ENCODE peak calls at places on chromosomes 13 and 19, in nine cellular contexts. One of them, this sample, is unnamed.

GRCh38 chr13:77946522-77946921 is 27.9 kb upstream of the EDNRB start:
- DNase-seq in RKO: no peak
- DNase-seq in left cardiac atrium: no peak
- DNase-seq in stimulated activated CD4-positive, alpha-beta T cell treated with anti-CD3 and anti-CD28 coated beads, Interleukin-1b, Interleukin-23, amount 100 ng/mL, for 24 hours: no peak
- DNase-seq in epithelial cell of prostate: no peak
- DNase-seq in HT-29: no peak
- DNase-seq in GM23338: no peak
- DNase-seq in aorta: no peak
- DNase-seq in stomach: no peak
- DNase-seq in this sample: no peak

GRCh38 chr13:50125556-50126377 is 110.5 kb downstream of the KCNRG start:
- DNase-seq in HT-29: peak; percentile 92
- DNase-seq in stomach: peak; percentile 97
- DNase-seq in left cardiac atrium: peak; percentile 92
- DNase-seq in stimulated activated CD4-positive, alpha-beta T cell treated with anti-CD3 and anti-CD28 coated beads, Interleukin-1b, Interleukin-23, amount 100 ng/mL, for 24 hours: peak; percentile 71
- DNase-seq in RKO: peak; percentile 86
- DNase-seq in aorta: peak; percentile 98
- DNase-seq in epithelial cell of prostate: peak; percentile 33
- DNase-seq in GM23338: peak; percentile 91
- DNase-seq in this sample: peak; percentile 76

GRCh38 chr19:49916839-49917733 is 11.9 kb upstream of the ATF5 start:
- DNase-seq in stimulated activated CD4-positive, alpha-beta T cell treated with anti-CD3 and anti-CD28 coated beads, Interleukin-1b, Interleukin-23, amount 100 ng/mL, for 24 hours: no peak
- DNase-seq in GM23338: peak; percentile 66
- DNase-seq in HT-29: no peak
- DNase-seq in stomach: no peak
- DNase-seq in aorta: no peak
- DNase-seq in RKO: no peak
- DNase-seq in epithelial cell of prostate: no peak
- DNase-seq in left cardiac atrium: no peak
- DNase-seq in this sample: no peak

GRCh38 chr13:35512271-35512920 is 35.9 kb upstream of the MAB21L1 start:
- DNase-seq in stimulated activated CD4-positive, alpha-beta T cell treated with anti-CD3 and anti-CD28 coated beads, Interleukin-1b, Interleukin-23, amount 100 ng/mL, for 24 hours: no peak
- DNase-seq in epithelial cell of prostate: peak; percentile 55
- DNase-seq in HT-29: no peak
- DNase-seq in RKO: peak; percentile 35
- DNase-seq in GM23338: no peak
- DNase-seq in left cardiac atrium: no peak
- DNase-seq in stomach: no peak
- DNase-seq in aorta: no peak
- DNase-seq in this sample: no peak

GRCh38 chr13:109148243-109148642 is 518.8 kb downstream of the MYO16 start:
- DNase-seq in stomach: no peak
- DNase-seq in left cardiac atrium: no peak
- DNase-seq in stimulated activated CD4-positive, alpha-beta T cell treated with anti-CD3 and anti-CD28 coated beads, Interleukin-1b, Interleukin-23, amount 100 ng/mL, for 24 hours: no peak
- DNase-seq in aorta: no peak
- DNase-seq in RKO: no peak
- DNase-seq in HT-29: no peak
- DNase-seq in GM23338: no peak
- DNase-seq in epithelial cell of prostate: no peak
- DNase-seq in this sample: no peak

GRCh38 chr13:112686364-112686763 is 3.5 kb upstream of the ATP11A start:
- DNase-seq in left cardiac atrium: no peak
- DNase-seq in RKO: no peak
- DNase-seq in epithelial cell of prostate: no peak
- DNase-seq in stimulated activated CD4-positive, alpha-beta T cell treated with anti-CD3 and anti-CD28 coated beads, Interleukin-1b, Interleukin-23, amount 100 ng/mL, for 24 hours: no peak
- DNase-seq in GM23338: no peak
- DNase-seq in aorta: peak; percentile 32
- DNase-seq in stomach: no peak
- DNase-seq in HT-29: no peak
- DNase-seq in this sample: no peak

GRCh38 chr13:35164324-35164932 is 222.4 kb downstream of the NBEA start:
- DNase-seq in epithelial cell of prostate: no peak
- DNase-seq in stomach: no peak
- DNase-seq in aorta: no peak
- DNase-seq in GM23338: peak; percentile 76
- DNase-seq in left cardiac atrium: no peak
- DNase-seq in RKO: peak; percentile 74
- DNase-seq in stimulated activated CD4-positive, alpha-beta T cell treated with anti-CD3 and anti-CD28 coated beads, Interleukin-1b, Interleukin-23, amount 100 ng/mL, for 24 hours: no peak
- DNase-seq in HT-29: peak; percentile 65
- DNase-seq in this sample: no peak

GRCh38 chr19:1725100-1726064 is 27.9 kb upstream of the ONECUT3 start:
- DNase-seq in epithelial cell of prostate: no peak
- DNase-seq in RKO: peak; percentile 45
- DNase-seq in left cardiac atrium: peak; percentile 57
- DNase-seq in stimulated activated CD4-positive, alpha-beta T cell treated with anti-CD3 and anti-CD28 coated beads, Interleukin-1b, Interleukin-23, amount 100 ng/mL, for 24 hours: peak; percentile 38
- DNase-seq in HT-29: peak; percentile 22
- DNase-seq in GM23338: peak; percentile 89
- DNase-seq in aorta: no peak
- DNase-seq in stomach: peak; percentile 65
- DNase-seq in this sample: peak; percentile 75

GRCh38 chr13:101773062-101773461 is 320.6 kb downstream of the ITGBL1 start:
- DNase-seq in aorta: no peak
- DNase-seq in GM23338: no peak
- DNase-seq in stimulated activated CD4-positive, alpha-beta T cell treated with anti-CD3 and anti-CD28 coated beads, Interleukin-1b, Interleukin-23, amount 100 ng/mL, for 24 hours: no peak
- DNase-seq in epithelial cell of prostate: no peak
- DNase-seq in stomach: no peak
- DNase-seq in RKO: no peak
- DNase-seq in HT-29: no peak
- DNase-seq in left cardiac atrium: no peak
- DNase-seq in this sample: no peak

GRCh38 chr19:47598407-47599349 is 10.3 kb upstream of the BICRA start:
- DNase-seq in HT-29: peak; percentile 79
- DNase-seq in stomach: peak; percentile 41
- DNase-seq in epithelial cell of prostate: peak; percentile 64
- DNase-seq in RKO: peak; percentile 89
- DNase-seq in aorta: peak; percentile 81
- DNase-seq in stimulated activated CD4-positive, alpha-beta T cell treated with anti-CD3 and anti-CD28 coated beads, Interleukin-1b, Interleukin-23, amount 100 ng/mL, for 24 hours: no peak
- DNase-seq in GM23338: peak; percentile 97
- DNase-seq in left cardiac atrium: peak; percentile 55
- DNase-seq in this sample: peak; percentile 77

GRCh38 chr13:57631607-57632275 is at the start of gene PCDH17:
- DNase-seq in GM23338: peak; percentile 85
- DNase-seq in epithelial cell of prostate: no peak
- DNase-seq in HT-29: no peak
- DNase-seq in stomach: peak; percentile 34
- DNase-seq in stimulated activated CD4-positive, alpha-beta T cell treated with anti-CD3 and anti-CD28 coated beads, Interleukin-1b, Interleukin-23, amount 100 ng/mL, for 24 hours: no peak
- DNase-seq in aorta: peak; percentile 70
- DNase-seq in left cardiac atrium: peak; percentile 52
- DNase-seq in RKO: no peak
- DNase-seq in this sample: no peak

GRCh38 chr19:1489463-1489971 is 633 bp downstream of the PCSK4 start:
- DNase-seq in stomach: no peak
- DNase-seq in RKO: no peak
- DNase-seq in epithelial cell of prostate: no peak
- DNase-seq in aorta: peak; percentile 75
- DNase-seq in left cardiac atrium: no peak
- DNase-seq in GM23338: no peak
- DNase-seq in HT-29: no peak
- DNase-seq in stimulated activated CD4-positive, alpha-beta T cell treated with anti-CD3 and anti-CD28 coated beads, Interleukin-1b, Interleukin-23, amount 100 ng/mL, for 24 hours: no peak
- DNase-seq in this sample: no peak

GRCh38 chr13:33205804-33206221 is 79.7 kb downstream of the STARD13 start:
- DNase-seq in RKO: no peak
- DNase-seq in GM23338: peak; percentile 32
- DNase-seq in left cardiac atrium: no peak
- DNase-seq in stomach: no peak
- DNase-seq in epithelial cell of prostate: no peak
- DNase-seq in aorta: no peak
- DNase-seq in HT-29: no peak
- DNase-seq in stimulated activated CD4-positive, alpha-beta T cell treated with anti-CD3 and anti-CD28 coated beads, Interleukin-1b, Interleukin-23, amount 100 ng/mL, for 24 hours: no peak
- DNase-seq in this sample: no peak

GRCh38 chr19:15780595-15781418 is 6.7 kb upstream of the OR10H5 start:
- DNase-seq in HT-29: peak; percentile 34
- DNase-seq in stimulated activated CD4-positive, alpha-beta T cell treated with anti-CD3 and anti-CD28 coated beads, Interleukin-1b, Interleukin-23, amount 100 ng/mL, for 24 hours: no peak
- DNase-seq in epithelial cell of prostate: no peak
- DNase-seq in aorta: no peak
- DNase-seq in left cardiac atrium: no peak
- DNase-seq in RKO: no peak
- DNase-seq in GM23338: no peak
- DNase-seq in stomach: no peak
- DNase-seq in this sample: no peak

GRCh38 chr13:60837806-60838205 is 440.8 kb downstream of the TDRD3 start:
- DNase-seq in GM23338: no peak
- DNase-seq in RKO: no peak
- DNase-seq in left cardiac atrium: no peak
- DNase-seq in aorta: no peak
- DNase-seq in stimulated activated CD4-positive, alpha-beta T cell treated with anti-CD3 and anti-CD28 coated beads, Interleukin-1b, Interleukin-23, amount 100 ng/mL, for 24 hours: no peak
- DNase-seq in HT-29: no peak
- DNase-seq in epithelial cell of prostate: peak; percentile 22
- DNase-seq in stomach: no peak
- DNase-seq in this sample: no peak

GRCh38 chr19:29365836-29366417 is 153.0 kb upstream of the UQCRFS1 start:
- DNase-seq in HT-29: no peak
- DNase-seq in RKO: no peak
- DNase-seq in GM23338: no peak
- DNase-seq in epithelial cell of prostate: no peak
- DNase-seq in aorta: no peak
- DNase-seq in stomach: no peak
- DNase-seq in stimulated activated CD4-positive, alpha-beta T cell treated with anti-CD3 and anti-CD28 coated beads, Interleukin-1b, Interleukin-23, amount 100 ng/mL, for 24 hours: no peak
- DNase-seq in left cardiac atrium: no peak
- DNase-seq in this sample: no peak

GRCh38 chr19:3413796-3414327 is 47.5 kb downstream of the NFIC start:
- DNase-seq in RKO: no peak
- DNase-seq in epithelial cell of prostate: no peak
- DNase-seq in left cardiac atrium: no peak
- DNase-seq in stimulated activated CD4-positive, alpha-beta T cell treated with anti-CD3 and anti-CD28 coated beads, Interleukin-1b, Interleukin-23, amount 100 ng/mL, for 24 hours: no peak
- DNase-seq in aorta: no peak
- DNase-seq in GM23338: no peak
- DNase-seq in stomach: no peak
- DNase-seq in HT-29: no peak
- DNase-seq in this sample: no peak

GRCh38 chr13:46866150-46866549 is 30.7 kb downstream of the HTR2A start:
- DNase-seq in stomach: no peak
- DNase-seq in left cardiac atrium: peak; percentile 36
- DNase-seq in aorta: no peak
- DNase-seq in GM23338: peak; percentile 15
- DNase-seq in HT-29: no peak
- DNase-seq in RKO: peak; percentile 13
- DNase-seq in epithelial cell of prostate: peak; percentile 26
- DNase-seq in stimulated activated CD4-positive, alpha-beta T cell treated with anti-CD3 and anti-CD28 coated beads, Interleukin-1b, Interleukin-23, amount 100 ng/mL, for 24 hours: no peak
- DNase-seq in this sample: peak; percentile 31

GRCh38 chr19:38731654-38732301 is 12.5 kb downstream of the CAPN12 start:
- DNase-seq in epithelial cell of prostate: no peak
- DNase-seq in HT-29: peak; percentile 63
- DNase-seq in aorta: peak; percentile 67
- DNase-seq in RKO: no peak
- DNase-seq in GM23338: no peak
- DNase-seq in stomach: peak; percentile 87
- DNase-seq in left cardiac atrium: peak; percentile 20
- DNase-seq in stimulated activated CD4-positive, alpha-beta T cell treated with anti-CD3 and anti-CD28 coated beads, Interleukin-1b, Interleukin-23, amount 100 ng/mL, for 24 hours: no peak
- DNase-seq in this sample: peak; percentile 59

GRCh38 chr19:35462476-35462953 is 14.5 kb downstream of the FFAR2 start:
- DNase-seq in epithelial cell of prostate: no peak
- DNase-seq in RKO: no peak
- DNase-seq in aorta: no peak
- DNase-seq in stomach: no peak
- DNase-seq in stimulated activated CD4-positive, alpha-beta T cell treated with anti-CD3 and anti-CD28 coated beads, Interleukin-1b, Interleukin-23, amount 100 ng/mL, for 24 hours: no peak
- DNase-seq in GM23338: no peak
- DNase-seq in left cardiac atrium: no peak
- DNase-seq in HT-29: no peak
- DNase-seq in this sample: no peak

GRCh38 chr19:1658446-1659433 is 6.3 kb upstream of the TCF3 start:
- DNase-seq in stomach: no peak
- DNase-seq in aorta: no peak
- DNase-seq in GM23338: no peak
- DNase-seq in left cardiac atrium: no peak
- DNase-seq in RKO: no peak
- DNase-seq in HT-29: no peak
- DNase-seq in stimulated activated CD4-positive, alpha-beta T cell treated with anti-CD3 and anti-CD28 coated beads, Interleukin-1b, Interleukin-23, amount 100 ng/mL, for 24 hours: no peak
- DNase-seq in epithelial cell of prostate: no peak
- DNase-seq in this sample: no peak

GRCh38 chr19:16688084-16688483 is 27.1 kb downstream of the TMEM38A start:
- DNase-seq in left cardiac atrium: no peak
- DNase-seq in stimulated activated CD4-positive, alpha-beta T cell treated with anti-CD3 and anti-CD28 coated beads, Interleukin-1b, Interleukin-23, amount 100 ng/mL, for 24 hours: no peak
- DNase-seq in aorta: no peak
- DNase-seq in stomach: no peak
- DNase-seq in epithelial cell of prostate: no peak
- DNase-seq in HT-29: no peak
- DNase-seq in GM23338: no peak
- DNase-seq in RKO: no peak
- DNase-seq in this sample: no peak

GRCh38 chr19:38055655-38056521 is 148.9 kb downstream of the SIPA1L3 start:
- DNase-seq in stomach: no peak
- DNase-seq in GM23338: peak; percentile 69
- DNase-seq in epithelial cell of prostate: no peak
- DNase-seq in HT-29: no peak
- DNase-seq in stimulated activated CD4-positive, alpha-beta T cell treated with anti-CD3 and anti-CD28 coated beads, Interleukin-1b, Interleukin-23, amount 100 ng/mL, for 24 hours: no peak
- DNase-seq in RKO: no peak
- DNase-seq in left cardiac atrium: no peak
- DNase-seq in aorta: no peak
- DNase-seq in this sample: no peak

GRCh38 chr19:16351133-16351809 is 26.6 kb downstream of the KLF2 start:
- DNase-seq in aorta: no peak
- DNase-seq in stomach: no peak
- DNase-seq in stimulated activated CD4-positive, alpha-beta T cell treated with anti-CD3 and anti-CD28 coated beads, Interleukin-1b, Interleukin-23, amount 100 ng/mL, for 24 hours: no peak
- DNase-seq in left cardiac atrium: no peak
- DNase-seq in RKO: peak; percentile 47
- DNase-seq in HT-29: no peak
- DNase-seq in GM23338: no peak
- DNase-seq in epithelial cell of prostate: no peak
- DNase-seq in this sample: no peak

GRCh38 chr13:74062933-74063332 is 71.3 kb downstream of the KLF12 start:
- DNase-seq in stimulated activated CD4-positive, alpha-beta T cell treated with anti-CD3 and anti-CD28 coated beads, Interleukin-1b, Interleukin-23, amount 100 ng/mL, for 24 hours: peak; percentile 35
- DNase-seq in left cardiac atrium: peak; percentile 60
- DNase-seq in RKO: no peak
- DNase-seq in stomach: no peak
- DNase-seq in epithelial cell of prostate: no peak
- DNase-seq in aorta: peak; percentile 85
- DNase-seq in GM23338: no peak
- DNase-seq in HT-29: no peak
- DNase-seq in this sample: no peak

GRCh38 chr13:28753208-28753892 is 34.6 kb upstream of the SLC46A3 start:
- DNase-seq in GM23338: peak; percentile 86
- DNase-seq in left cardiac atrium: peak; percentile 59
- DNase-seq in stimulated activated CD4-positive, alpha-beta T cell treated with anti-CD3 and anti-CD28 coated beads, Interleukin-1b, Interleukin-23, amount 100 ng/mL, for 24 hours: no peak
- DNase-seq in HT-29: peak; percentile 93
- DNase-seq in epithelial cell of prostate: peak; percentile 69
- DNase-seq in aorta: peak; percentile 79
- DNase-seq in RKO: peak; percentile 81
- DNase-seq in stomach: peak; percentile 31
- DNase-seq in this sample: peak; percentile 30

GRCh38 chr13:49995535-49996165 is 1.2 kb upstream of the TRIM13 start:
- DNase-seq in GM23338: peak; percentile 49
- DNase-seq in stomach: no peak
- DNase-seq in aorta: no peak
- DNase-seq in RKO: no peak
- DNase-seq in epithelial cell of prostate: no peak
- DNase-seq in HT-29: peak; percentile 23
- DNase-seq in stimulated activated CD4-positive, alpha-beta T cell treated with anti-CD3 and anti-CD28 coated beads, Interleukin-1b, Interleukin-23, amount 100 ng/mL, for 24 hours: no peak
- DNase-seq in left cardiac atrium: no peak
- DNase-seq in this sample: no peak

GRCh38 chr13:100662470-100663211 is 12.0 kb downstream of the TMTC4 start:
- DNase-seq in aorta: no peak
- DNase-seq in stimulated activated CD4-positive, alpha-beta T cell treated with anti-CD3 and anti-CD28 coated beads, Interleukin-1b, Interleukin-23, amount 100 ng/mL, for 24 hours: no peak
- DNase-seq in stomach: no peak
- DNase-seq in GM23338: no peak
- DNase-seq in RKO: no peak
- DNase-seq in epithelial cell of prostate: no peak
- DNase-seq in HT-29: no peak
- DNase-seq in left cardiac atrium: no peak
- DNase-seq in this sample: no peak

GRCh38 chr13:94660695-94661324 is 51.5 kb downstream of the SOX21 start:
- DNase-seq in stimulated activated CD4-positive, alpha-beta T cell treated with anti-CD3 and anti-CD28 coated beads, Interleukin-1b, Interleukin-23, amount 100 ng/mL, for 24 hours: no peak
- DNase-seq in RKO: peak; percentile 60
- DNase-seq in epithelial cell of prostate: no peak
- DNase-seq in HT-29: peak; percentile 41
- DNase-seq in GM23338: peak; percentile 75
- DNase-seq in stomach: no peak
- DNase-seq in aorta: no peak
- DNase-seq in left cardiac atrium: no peak
- DNase-seq in this sample: no peak

GRCh38 chr19:31515931-31516330 is 166.7 kb upstream of the TSHZ3 start:
- DNase-seq in stomach: no peak
- DNase-seq in aorta: no peak
- DNase-seq in GM23338: no peak
- DNase-seq in RKO: no peak
- DNase-seq in epithelial cell of prostate: no peak
- DNase-seq in stimulated activated CD4-positive, alpha-beta T cell treated with anti-CD3 and anti-CD28 coated beads, Interleukin-1b, Interleukin-23, amount 100 ng/mL, for 24 hours: no peak
- DNase-seq in HT-29: no peak
- DNase-seq in left cardiac atrium: no peak
- DNase-seq in this sample: no peak

GRCh38 chr19:12789098-12789903 is 2.0 kb upstream of the JUNB start:
- DNase-seq in epithelial cell of prostate: no peak
- DNase-seq in HT-29: peak; percentile 52
- DNase-seq in RKO: no peak
- DNase-seq in stimulated activated CD4-positive, alpha-beta T cell treated with anti-CD3 and anti-CD28 coated beads, Interleukin-1b, Interleukin-23, amount 100 ng/mL, for 24 hours: no peak
- DNase-seq in aorta: no peak
- DNase-seq in stomach: no peak
- DNase-seq in GM23338: peak; percentile 54
- DNase-seq in left cardiac atrium: no peak
- DNase-seq in this sample: no peak